ENCODE peak calls at places on chromosome 21, in ten cellular contexts. T, H, Z, O, U, N, Q, V, A and J are unnamed samples.

GRCh38 chr21:31115249-31115648 is 77.0 kb upstream of the KRTAP19-8 start:
- DNase-seq in T (no peak), H (no peak), Z (no peak), O (no peak), U (no peak), N (no peak), Q (no peak), V (no peak), A (no peak), J (no peak)

GRCh38 chr21:44929242-44929798 is 8.6 kb upstream of the ITGB2 start:
- DNase-seq in T (no peak), H (peak; percentile 34), Z (no peak), O (no peak), U (no peak), N (no peak), Q (no peak), V (no peak), A (no peak), J (no peak)

GRCh38 chr21:28991861-28992525 is 684 bp downstream of the LTN1 start:
- DNase-seq in T (no peak), H (no peak), Z (no peak), O (no peak), U (no peak), N (no peak), Q (no peak), V (no peak), A (peak; percentile 6), J (no peak)

GRCh38 chr21:45126085-45126687 is 51.8 kb downstream of the ADARB1 start:
- DNase-seq in T (peak; percentile 87), H (no peak), Z (no peak), O (no peak), U (no peak), N (no peak), Q (no peak), V (no peak), A (no peak), J (no peak)

GRCh38 chr21:28959367-28960099 is 33.1 kb downstream of the LTN1 start:
- DNase-seq in T (no peak), H (no peak), Z (no peak), O (no peak), U (no peak), N (no peak), Q (no peak), V (no peak), A (peak; percentile 85), J (no peak)

GRCh38 chr21:17611414-17612022 is 1.2 kb downstream of the BTG3 start:
- DNase-seq in T (peak; percentile 82), H (peak; percentile 90), Z (peak; percentile 33), O (peak; percentile 61), U (peak; percentile 79), N (peak; percentile 85), Q (peak; percentile 77), V (peak; percentile 75), A (peak; percentile 89), J (peak; percentile 25)

GRCh38 chr21:37159949-37160348 is 86.9 kb downstream of the TTC3 start:
- DNase-seq in T (no peak), H (no peak), Z (no peak), O (no peak), U (no peak), N (no peak), Q (no peak), V (no peak), A (no peak), J (no peak)

GRCh38 chr21:37074195-37074510 is 1.1 kb downstream of the TTC3 start:
- DNase-seq in T (peak; percentile 37), H (no peak), Z (peak; percentile 32), O (no peak), U (no peak), N (no peak), Q (no peak), V (no peak), A (peak; percentile 33), J (no peak)

GRCh38 chr21:42463861-42464515 is 32.0 kb downstream of the RSPH1 start:
- DNase-seq in T (peak; percentile 51), H (peak; percentile 63), Z (no peak), O (no peak), U (no peak), N (peak; percentile 55), Q (peak; percentile 45), V (peak; percentile 46), A (peak; percentile 35), J (peak; percentile 54)

GRCh38 chr21:37232274-37233018 is 34.7 kb downstream of the VPS26C start:
- DNase-seq in T (no peak), H (no peak), Z (no peak), O (no peak), U (peak; percentile 75), N (no peak), Q (no peak), V (no peak), A (no peak), J (no peak)

GRCh38 chr21:41958886-41959563 is 5.2 kb upstream of the C2CD2 start:
- DNase-seq in T (no peak), H (peak; percentile 89), Z (no peak), O (no peak), U (no peak), N (no peak), Q (no peak), V (no peak), A (no peak), J (no peak)

GRCh38 chr21:46081022-46081861 is 16.7 kb upstream of the COL6A2 start:
- DNase-seq in T (no peak), H (peak; percentile 57), Z (no peak), O (no peak), U (no peak), N (no peak), Q (no peak), V (no peak), A (peak; percentile 44), J (no peak)